ENCODE peak calls at places on chromosomes 2 and 18, in ten cellular contexts. R, Q, G, S, X, K, N, I, A and C are unnamed samples.

GRCh38 chr2:31504305-31504704 is 76.4 kb downstream of the SRD5A2 start:
- DNase-seq in G (no peak), Q (no peak), A (no peak), I (no peak), S (no peak), X (no peak), K (no peak), N (no peak), R (no peak), C (no peak)

GRCh38 chr2:64457518-64457917 is 3.6 kb downstream of the LGALSL start:
- DNase-seq in Q (no peak), A (no peak), K (peak; percentile 29), G (no peak), X (no peak), N (no peak), I (no peak), R (no peak), S (no peak), C (no peak)

GRCh38 chr18:69838620-69839411 is 108.9 kb downstream of the CD226 start:
- DNase-seq in Q (no peak), X (no peak), N (no peak), G (no peak), K (peak; percentile 16), A (no peak), R (peak; percentile 89), I (no peak), S (no peak), C (peak; percentile 75)

GRCh38 chr18:55833543-55833942 is 245.6 kb upstream of the TCF4 start:
- DNase-seq in X (peak; percentile 97), N (no peak), G (no peak), K (no peak), R (no peak), S (no peak), Q (no peak), I (no peak), A (peak; percentile 92), C (no peak)

GRCh38 chr2:225573603-225574002 is 174.1 kb downstream of the NYAP2 start:
- DNase-seq in A (no peak), S (no peak), I (no peak), K (no peak), R (no peak), Q (no peak), X (no peak), N (no peak), G (no peak), C (no peak)

GRCh38 chr18:63578357-63578958 is 8.7 kb upstream of the SERPINB13 start:
- DNase-seq in I (no peak), R (peak; percentile 56), A (peak; percentile 14), Q (peak; percentile 30), S (no peak), G (no peak), N (no peak), X (peak; percentile 53), K (peak; percentile 28), C (no peak)

GRCh38 chr2:15673919-15674636 is 82.4 kb downstream of the DDX1 start:
- DNase-seq in I (no peak), K (no peak), R (peak; percentile 35), S (no peak), Q (no peak), G (no peak), N (no peak), X (peak; percentile 67), A (no peak), C (no peak)

GRCh38 chr2:9712263-9712662 is 81.5 kb upstream of the YWHAQ start:
- DNase-seq in A (no peak), S (no peak), Q (no peak), K (no peak), X (no peak), I (no peak), R (no peak), G (no peak), N (no peak), C (no peak)

GRCh38 chr2:205610437-205610836 is 71.9 kb upstream of the NRP2 start:
- DNase-seq in K (no peak), Q (no peak), I (no peak), N (no peak), S (no peak), X (no peak), G (no peak), A (no peak), R (no peak), C (no peak)

GRCh38 chr18:79472176-79472575 is 76.4 kb downstream of the NFATC1 start:
- DNase-seq in S (no peak), A (no peak), X (no peak), Q (no peak), N (no peak), R (no peak), I (no peak), G (no peak), K (no peak), C (no peak)

GRCh38 chr2:112185131-112185530 is 46.9 kb downstream of the FBLN7 start:
- DNase-seq in R (no peak), A (no peak), I (no peak), X (no peak), K (no peak), G (no peak), N (no peak), S (no peak), Q (no peak), C (no peak)

GRCh38 chr2:181395871-181396574 is 61.2 kb upstream of the ITGA4 start:
- DNase-seq in N (no peak), I (no peak), S (no peak), K (no peak), A (no peak), R (no peak), G (no peak), X (no peak), Q (no peak), C (no peak)

GRCh38 chr2:172198908-172199307 is 96.2 kb upstream of the DLX2 start:
- DNase-seq in Q (no peak), A (no peak), N (no peak), I (no peak), G (no peak), R (no peak), K (no peak), X (no peak), S (no peak), C (no peak)

GRCh38 chr2:138979131-138979530 is 198.9 kb upstream of the NXPH2 start:
- DNase-seq in Q (no peak), K (no peak), R (peak; percentile 88), X (no peak), I (no peak), G (no peak), S (no peak), A (no peak), N (no peak), C (no peak)

GRCh38 chr2:131431336-131431735 is 44.6 kb upstream of the TUBA3D start:
- DNase-seq in N (no peak), I (no peak), A (no peak), R (no peak), S (no peak), Q (no peak), X (peak; percentile 54), G (no peak), K (no peak), C (no peak)

GRCh38 chr2:144553379-144553778 is 33.5 kb upstream of the ZEB2 start:
- DNase-seq in K (no peak), A (peak; percentile 66), S (no peak), N (no peak), Q (no peak), I (no peak), G (no peak), R (no peak), X (peak; percentile 77), C (no peak)

GRCh38 chr2:236287656-236288055 is 23.4 kb upstream of the ASB18 start:
- DNase-seq in Q (no peak), G (no peak), K (no peak), A (no peak), S (no peak), N (no peak), I (no peak), R (no peak), X (no peak), C (no peak)

GRCh38 chr2:235719146-235719942 is 225.5 kb downstream of the AGAP1 start:
- DNase-seq in I (no peak), N (peak; percentile 28), X (no peak), K (no peak), R (no peak), A (no peak), G (no peak), S (no peak), Q (no peak), C (no peak)

GRCh38 chr18:72863754-72864153 is 4.0 kb downstream of the NETO1 start:
- DNase-seq in Q (no peak), K (no peak), I (no peak), A (no peak), X (no peak), G (no peak), S (no peak), N (no peak), R (no peak), C (no peak)

GRCh38 chr2:238504181-238504711 is 77.5 kb downstream of the ASB1 start:
- DNase-seq in X (no peak), I (no peak), N (no peak), K (no peak), Q (peak; percentile 70), A (no peak), G (no peak), R (no peak), S (no peak), C (no peak)

GRCh38 chr2:234254783-234255521 is 204.4 kb downstream of the SPP2 start:
- DNase-seq in Q (no peak), I (no peak), N (no peak), G (no peak), X (no peak), S (no peak), A (no peak), R (no peak), K (no peak), C (no peak)

GRCh38 chr2:121554998-121555397 is 24.3 kb downstream of the RNU4ATAC start:
- DNase-seq in Q (no peak), A (no peak), K (no peak), G (no peak), S (no peak), X (no peak), I (no peak), R (no peak), N (no peak), C (no peak)

GRCh38 chr2:62329797-62330196 is 133.9 kb downstream of the B3GNT2 start:
- DNase-seq in I (no peak), A (no peak), R (no peak), K (no peak), G (no peak), Q (no peak), N (no peak), S (no peak), X (no peak), C (no peak)

GRCh38 chr2:23698733-23699391 is 228.1 kb downstream of the ATAD2B start:
- DNase-seq in S (no peak), R (no peak), Q (no peak), N (no peak), X (peak; percentile 16), A (no peak), K (no peak), I (no peak), G (no peak), C (no peak)

GRCh38 chr2:215505044-215505786 is 69.3 kb upstream of the FN1 start:
- DNase-seq in R (no peak), K (no peak), Q (no peak), G (no peak), I (no peak), S (no peak), X (peak; percentile 84), A (peak; percentile 77), N (no peak), C (no peak)

GRCh38 chr2:42140501-42140900 is 28.7 kb upstream of the EML4 start:
- DNase-seq in X (no peak), N (no peak), G (no peak), Q (no peak), K (no peak), I (no peak), A (no peak), S (no peak), R (no peak), C (no peak)

GRCh38 chr2:47086054-47086471 is 69.0 kb downstream of the STPG4 start:
- DNase-seq in G (no peak), X (no peak), A (no peak), N (peak; percentile 20), S (no peak), K (no peak), Q (no peak), I (no peak), R (no peak), C (no peak)

GRCh38 chr2:209495855-209496585 is 72.2 kb downstream of the MAP2 start:
- DNase-seq in S (no peak), A (peak; percentile 91), K (no peak), I (no peak), Q (peak; percentile 81), G (peak; percentile 78), R (no peak), X (peak; percentile 88), N (no peak), C (no peak)